ENCODE peak calls at places on chromosomes 2 and 18, in four cellular contexts. U, X, F and Y are unnamed samples.

GRCh38 chr2:231991664-231992063 is 30.2 kb downstream of the DIS3L2 start:
- DNase-seq in U (no peak), X (no peak), F (no peak), Y (no peak)

GRCh38 chr2:10837532-10838266 is 25.1 kb upstream of the PDIA6 start:
- DNase-seq in U (no peak), X (no peak), F (no peak), Y (no peak)

GRCh38 chr2:120914839-120915521 is 179.3 kb downstream of the GLI2 start:
- DNase-seq in U (no peak), X (no peak), F (no peak), Y (no peak)

GRCh38 chr2:285506-285905 is 2.4 kb downstream of the ALKAL2 start:
- DNase-seq in U (no peak), X (no peak), F (no peak), Y (no peak)

GRCh38 chr18:13615432-13615861 is 110.9 kb downstream of the FAM210A start:
- DNase-seq in U (no peak), X (no peak), F (no peak), Y (no peak)

GRCh38 chr2:155062250-155062985 is 363.9 kb downstream of the KCNJ3 start:
- DNase-seq in U (no peak), X (no peak), F (no peak), Y (no peak)

GRCh38 chr2:232330068-232330999 is 48.2 kb upstream of the ALPP start:
- DNase-seq in U (no peak), X (no peak), F (no peak), Y (no peak)

GRCh38 chr2:126975671-126976655 is 77.3 kb downstream of the TEX51 start:
- DNase-seq in U (no peak), X (no peak), F (no peak), Y (no peak)

GRCh38 chr18:27549335-27550039 is 364.4 kb upstream of the CHST9 start:
- DNase-seq in U (no peak), X (no peak), F (no peak), Y (no peak)

GRCh38 chr2:128531856-128532255 is 213.2 kb upstream of the HS6ST1 start:
- DNase-seq in U (no peak), X (no peak), F (no peak), Y (no peak)

GRCh38 chr18:24987933-24988840 is 363.8 kb downstream of the ZNF521 start:
- DNase-seq in U (no peak), X (no peak), F (no peak), Y (no peak)